ENCODE peak calls at places on chromosomes 1 and 21, in five cellular contexts. B is stomach; E is BE2C; D is CD8-positive, alpha-beta memory T cell; Z is ovary. X is an unnamed sample.

GRCh38 chr1:153509036-153509435 is 26.8 kb downstream of the S100A6 start:
- DNase-seq in D (no peak), B (no peak), Z (no peak), E (no peak), X (no peak)

GRCh38 chr1:234699795-234700665 is 90.1 kb upstream of the IRF2BP2 start:
- DNase-seq in D (no peak), B (no peak), Z (no peak), E (peak; percentile 79), X (peak; percentile 80)

GRCh38 chr1:9374748-9375345 is 82.2 kb downstream of the SPSB1 start:
- DNase-seq in E (no peak), Z (no peak), D (no peak), B (no peak), X (no peak)

GRCh38 chr1:52633291-52633754 is 355 bp downstream of the SHISAL2A start:
- DNase-seq in E (peak; percentile 26), Z (no peak), B (no peak), D (peak; percentile 60), X (no peak)

GRCh38 chr1:239914827-239915231 is 176.9 kb upstream of the FMN2 start:
- DNase-seq in B (no peak), D (no peak), E (no peak), Z (no peak), X (no peak)

GRCh38 chr21:41868062-41868710 is 11.0 kb downstream of the PRDM15 start:
- DNase-seq in B (no peak), D (no peak), E (no peak), Z (no peak), X (no peak)

GRCh38 chr1:154755858-154756730 is 114.0 kb downstream of the KCNN3 start:
- DNase-seq in Z (no peak), D (no peak), B (peak; percentile 52), E (no peak), X (peak; percentile 55)

GRCh38 chr1:50099654-50100053 is 9.1 kb upstream of the ELAVL4 start:
- DNase-seq in D (no peak), E (no peak), Z (no peak), B (no peak), X (no peak)

GRCh38 chr1:7491818-7492173 is 279.3 kb upstream of the VAMP3 start:
- DNase-seq in B (peak; percentile 36), Z (no peak), E (no peak), D (no peak), X (no peak)

GRCh38 chr1:223531742-223532341 is 133.7 kb downstream of the CAPN8 start:
- DNase-seq in E (peak; percentile 68), D (peak; percentile 7), B (peak; percentile 75), Z (no peak), X (no peak)

GRCh38 chr1:40944326-40944725 is 35.2 kb upstream of the CTPS1 start:
- DNase-seq in B (no peak), Z (peak; percentile 47), E (no peak), D (no peak), X (peak; percentile 86)

GRCh38 chr1:161314201-161314981 is at the start of gene SDHC:
- DNase-seq in Z (peak; percentile 91), B (peak; percentile 89), E (peak; percentile 92), D (peak; percentile 94), X (peak; percentile 95)

GRCh38 chr21:26513212-26513611 is 59.9 kb downstream of the CYYR1 start:
- DNase-seq in E (no peak), D (no peak), Z (no peak), B (no peak), X (no peak)

GRCh38 chr21:29256125-29256895 is 42.4 kb upstream of the BACH1 start:
- DNase-seq in D (no peak), E (no peak), Z (no peak), B (no peak), X (no peak)

GRCh38 chr1:54253480-54253879 is 53.5 kb downstream of the MRPL37 start:
- DNase-seq in E (no peak), D (no peak), B (no peak), Z (no peak), X (no peak)

GRCh38 chr1:118485757-118486156 is 300.7 kb upstream of the SPAG17 start:
- DNase-seq in E (no peak), D (no peak), B (no peak), Z (no peak), X (no peak)

GRCh38 chr1:226871636-226872327 is 1.4 kb downstream of the PSEN2 start:
- DNase-seq in B (no peak), E (no peak), Z (no peak), D (no peak), X (no peak)

GRCh38 chr1:184836081-184836480 is 81.4 kb upstream of the EDEM3 start:
- DNase-seq in Z (no peak), D (no peak), B (no peak), E (no peak), X (no peak)

GRCh38 chr1:86779308-86780191 is 75.2 kb downstream of the SH3GLB1 start:
- DNase-seq in B (peak; percentile 40), E (no peak), Z (no peak), D (no peak), X (no peak)

GRCh38 chr1:21534674-21535378 is 25.6 kb downstream of the ALPL start:
- DNase-seq in Z (no peak), E (peak; percentile 33), D (no peak), B (peak; percentile 48), X (no peak)

GRCh38 chr1:246597340-246597739 is 31.1 kb downstream of the CNST start:
- DNase-seq in B (peak; percentile 41), Z (no peak), D (no peak), E (no peak), X (peak; percentile 87)

GRCh38 chr1:43270421-43271095 is 775 bp downstream of the TMEM125 start:
- DNase-seq in E (no peak), D (no peak), B (peak; percentile 93), Z (peak; percentile 43), X (peak; percentile 50)

GRCh38 chr1:8631163-8631562 is 186.3 kb downstream of the RERE start:
- DNase-seq in D (no peak), Z (no peak), B (no peak), E (no peak), X (no peak)

GRCh38 chr1:94306521-94306920 is 69.1 kb upstream of the ARHGAP29 start:
- DNase-seq in Z (no peak), E (no peak), B (no peak), D (no peak), X (no peak)

GRCh38 chr1:210377934-210378333 is 49.2 kb downstream of the HHAT start:
- DNase-seq in Z (no peak), D (no peak), E (no peak), B (no peak), X (no peak)

GRCh38 chr1:151159373-151159772 is 2.9 kb downstream of the TNFAIP8L2 start:
- DNase-seq in E (no peak), Z (no peak), D (no peak), B (no peak), X (no peak)
- H3K4me3 ChIP-seq in E (no peak overlapping the region), Z (no peak overlapping the region), D (peak overlapping the region; percentile 87), B (no peak overlapping the region), X (no peak overlapping the region)

GRCh38 chr21:18370292-18370691 is 33.3 kb downstream of the TMPRSS15 start:
- DNase-seq in B (no peak), Z (no peak), E (no peak), D (no peak), X (no peak)

GRCh38 chr21:18368193-18368592 is 35.4 kb downstream of the TMPRSS15 start:
- DNase-seq in Z (no peak), D (no peak), B (no peak), E (no peak), X (no peak)

GRCh38 chr21:18373631-18374030 is 30.0 kb downstream of the TMPRSS15 start:
- DNase-seq in D (no peak), Z (no peak), B (no peak), E (no peak), X (no peak)

DNA sequence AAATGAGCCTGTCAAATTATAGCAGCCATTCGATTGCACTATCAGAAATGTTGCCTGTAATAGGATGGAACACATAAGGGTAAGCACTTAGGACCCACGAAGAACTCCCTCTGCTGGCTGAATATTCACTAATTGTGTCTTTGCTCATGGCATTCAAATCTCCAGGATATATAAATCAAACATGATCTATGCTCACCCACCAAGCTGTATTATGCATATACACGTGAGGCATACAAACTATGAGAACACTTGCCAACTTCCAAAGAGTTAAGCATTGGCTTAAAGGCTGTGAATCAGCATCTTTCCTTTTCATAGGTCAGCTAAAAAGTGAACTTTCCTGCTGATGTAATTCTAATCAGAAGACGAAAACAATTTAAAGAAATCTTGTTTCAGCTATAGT is 34.5 kb downstream of the TMPRSS15 start:
- DNase-seq in B (no peak), E (peak; percentile 39), Z (no peak), D (no peak), X (no peak)
- H3K4me3 ChIP-seq in B (no peak overlapping the region), E (no peak overlapping the region), Z (no peak overlapping the region), D (no peak overlapping the region), X (no peak overlapping the region)

GRCh38 chr21:45973475-45974072 is 8.0 kb upstream of the COL6A1 start:
- DNase-seq in B (peak; percentile 66), E (peak; percentile 90), D (peak; percentile 81), Z (peak; percentile 90), X (peak; percentile 96)
- H3K4me3 ChIP-seq in B (peak overlapping the region; percentile 48), E (peak overlapping the region; percentile 64), D (peak overlapping the region; percentile 78), Z (peak overlapping the region; percentile 59), X (peak overlapping the region; percentile 45)

DNA sequence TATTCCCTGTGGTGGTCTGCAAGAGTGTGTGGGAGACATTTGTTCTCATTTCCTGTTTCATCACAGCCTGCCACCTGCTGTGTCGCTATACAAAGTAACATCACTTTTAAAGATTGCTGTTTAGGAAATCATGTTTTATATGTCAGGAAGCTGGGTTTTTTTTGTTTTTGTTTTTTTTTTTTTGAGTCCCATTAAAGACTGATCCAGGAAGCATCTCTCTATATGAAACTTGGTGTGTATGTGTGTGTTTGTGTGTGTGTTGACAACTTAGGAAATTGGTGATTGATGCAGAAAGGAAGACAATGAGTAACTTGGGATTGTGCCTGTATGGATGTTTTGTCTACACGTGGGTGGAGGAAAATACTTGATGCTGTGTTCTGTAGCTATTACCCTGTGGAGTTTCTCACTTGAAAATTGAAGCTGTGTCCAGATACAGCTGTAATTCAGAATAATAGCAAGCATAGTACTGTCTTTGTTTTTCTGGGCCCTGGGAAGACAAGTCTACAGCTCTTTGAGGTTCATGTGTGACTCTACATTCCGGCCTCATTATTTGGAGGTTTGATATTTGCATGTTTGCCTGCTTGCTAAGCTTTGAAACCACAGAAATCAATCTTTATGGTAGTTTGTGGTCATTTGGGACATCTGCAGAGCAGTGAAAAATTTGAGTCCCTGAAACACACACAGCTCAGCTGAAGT is 47.9 kb downstream of the LAMC1 start:
- DNase-seq in Z (no peak), E (no peak), B (no peak), D (no peak), X (no peak)
- H3K4me3 ChIP-seq in Z (no peak overlapping the region), E (no peak overlapping the region), B (no peak overlapping the region), D (no peak overlapping the region), X (no peak overlapping the region)

GRCh38 chr1:156572663-156573018 is 276 bp upstream of the IQGAP3 start:
- DNase-seq in D (no peak), Z (no peak), B (no peak), E (no peak), X (no peak)
- H3K4me3 ChIP-seq in D (no peak overlapping the region), Z (peak overlapping the region; percentile 25), B (peak overlapping the region; percentile 49), E (peak overlapping the region; percentile 84), X (no peak overlapping the region)

DNA sequence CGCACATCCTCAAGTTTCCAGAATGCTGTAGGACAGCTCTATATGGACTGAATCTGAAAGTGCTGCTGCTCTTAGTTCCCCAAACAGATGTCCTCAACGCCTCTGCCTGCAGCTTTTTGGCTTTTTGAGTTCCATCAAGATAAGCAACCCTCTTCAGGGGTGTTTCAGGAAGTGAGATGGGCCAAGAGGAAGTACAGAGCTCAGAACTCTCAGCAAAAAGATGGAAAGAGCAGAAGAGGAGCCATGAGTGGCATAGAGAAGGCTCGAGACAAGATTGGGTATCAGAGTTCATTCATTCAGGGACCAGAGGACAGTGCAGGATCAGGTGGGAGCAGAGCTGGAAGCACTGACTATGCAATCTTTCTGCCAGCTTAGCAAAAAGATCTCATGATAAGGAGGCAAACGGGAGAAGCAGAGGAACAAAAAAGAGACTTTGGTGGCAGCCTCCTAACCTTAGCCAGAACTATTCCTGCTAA is at the start of the genes ADORA3 and TMIGD3:
- DNase-seq in E (no peak), Z (no peak), B (no peak), D (no peak), X (no peak)
- H3K4me3 ChIP-seq in E (no peak within 1 kb of the TSS), Z (no peak within 1 kb of the TSS), B (peak within 1 kb of the TSS; percentile 13), D (no peak within 1 kb of the TSS), X (peak within 1 kb of the TSS; percentile 24)

X was measured in sigmoid colon.